ENCODE peak calls at places on chromosomes 2 and 18, in four cellular contexts. B is sigmoid colon; H is activated naive CD4-positive, alpha-beta T cell; O is stimulated activated CD4-positive, alpha-beta T cell treated with anti-CD3 and anti-CD28 coated beads, Interleukin-1b, Interleukin-23, amount 100 ng/mL, for 24 hours. Z is an unnamed sample.

GRCh38 chr2:152427902-152428301 is 92.9 kb downstream of the FMNL2 start:
- DNase-seq in H (no peak), O (no peak), B (no peak), Z (no peak)

GRCh38 chr2:61179701-61180639 is 18.0 kb downstream of the C2orf74 start:
- DNase-seq in H (no peak), B (peak; percentile 92), O (no peak), Z (no peak)

GRCh38 chr2:152861349-152861942 is 143.0 kb downstream of the ARL6IP6 start:
- DNase-seq in O (no peak), B (no peak), H (no peak), Z (no peak)

GRCh38 chr2:217703102-217703501 is 299.7 kb downstream of the TNS1 start:
- DNase-seq in O (no peak), B (no peak), H (no peak), Z (no peak)

GRCh38 chr2:170873035-170873692 is 55.9 kb upstream of the GORASP2 start:
- DNase-seq in B (peak; percentile 70), H (peak; percentile 59), O (peak; percentile 64), Z (peak; percentile 5)

GRCh38 chr2:236049981-236050380 is 118.2 kb downstream of the GBX2 start:
- DNase-seq in B (no peak), O (no peak), H (no peak), Z (no peak)

GRCh38 chr2:181070834-181071200 is 90.4 kb downstream of the UBE2E3 start:
- DNase-seq in H (no peak), B (no peak), O (no peak), Z (no peak)

GRCh38 chr2:134118279-134119116 is 135.4 kb upstream of the MGAT5 start:
- DNase-seq in O (peak; percentile 69), B (peak; percentile 93), H (peak; percentile 14), Z (peak; percentile 88)

GRCh38 chr2:30225131-30225762 is 6.1 kb upstream of the LBH start:
- DNase-seq in H (no peak), O (no peak), B (peak; percentile 84), Z (peak; percentile 45)

GRCh38 chr2:115165529-115166109 is 723.2 kb downstream of the DPP10 start:
- DNase-seq in B (no peak), H (no peak), O (no peak), Z (peak; percentile 18)

GRCh38 chr18:40056085-40056484 is 1898.9 kb upstream of the PIK3C3 start:
- DNase-seq in H (no peak), O (no peak), B (no peak), Z (no peak)

GRCh38 chr18:13516855-13517254 is 209.5 kb downstream of the FAM210A start:
- DNase-seq in O (no peak), H (no peak), B (no peak), Z (no peak)

GRCh38 chr2:218261424-218262273 is 834 bp downstream of the GPBAR1 start:
- DNase-seq in H (no peak), O (no peak), B (peak; percentile 68), Z (no peak)

GRCh38 chr2:127857494-127857818 is 499 bp downstream of the POLR2D start:
- DNase-seq in H (no peak), B (no peak), O (no peak), Z (no peak)

GRCh38 chr2:32453242-32454062 is 96.6 kb downstream of the BIRC6 start:
- DNase-seq in H (no peak), O (no peak), B (no peak), Z (no peak)

GRCh38 chr2:40346535-40347354 is 105.1 kb downstream of the SLC8A1 start:
- DNase-seq in B (no peak), O (no peak), H (no peak), Z (no peak)

GRCh38 chr2:187826023-187826422 is 271.8 kb upstream of the TFPI start:
- DNase-seq in O (no peak), H (no peak), B (no peak), Z (peak; percentile 5)

GRCh38 chr2:200253631-200254030 is 52.9 kb upstream of the SPATS2L start:
- DNase-seq in B (no peak), H (no peak), O (no peak), Z (no peak)

GRCh38 chr2:226387499-226387942 is 412.1 kb downstream of the IRS1 start:
- DNase-seq in B (no peak), O (no peak), H (no peak), Z (no peak)

GRCh38 chr2:18154259-18154658 is 275.8 kb downstream of the KCNS3 start:
- DNase-seq in O (no peak), H (no peak), B (no peak), Z (no peak)

GRCh38 chr2:111664451-111664850 is 219.5 kb downstream of the ANAPC1 start:
- DNase-seq in O (no peak), B (no peak), H (no peak), Z (no peak)

GRCh38 chr2:125085904-125086303 is 1060.8 kb downstream of the CNTNAP5 start:
- DNase-seq in H (no peak), O (no peak), B (no peak), Z (no peak)

GRCh38 chr18:62329676-62330454 is 4.8 kb downstream of the TNFRSF11A start:
- DNase-seq in B (no peak), O (no peak), H (no peak), Z (no peak)

Z was measured in DMS 273 treated with DMSO at 0.1 percent for 48 hours.